ENCODE peak calls at places on chromosome 16, in six cellular contexts. C is hepatocyte, K is AG10803, Q is breast epithelium, M is PC-9, R is tibial nerve. I is an unnamed sample.

GRCh38 chr16:5490499-5490898 is 392.9 kb upstream of the EEF2KMT start:
- DNase-seq in C (peak; percentile 75), K (no peak), Q (no peak), M (peak; percentile 13), R (no peak), I (no peak)

GRCh38 chr16:79767597-79768280 is 167.2 kb upstream of the MAF start:
- DNase-seq in C (peak; percentile 58), K (peak; percentile 42), Q (no peak), M (no peak), R (no peak), I (peak; percentile 20)

GRCh38 chr16:24748242-24748641 is 18.8 kb downstream of the TNRC6A start:
- DNase-seq in C (peak; percentile 47), K (peak; percentile 91), Q (peak; percentile 39), M (peak; percentile 40), R (no peak), I (peak; percentile 91)

GRCh38 chr16:17343028-17343427 is 127.7 kb downstream of the XYLT1 start:
- DNase-seq in C (no peak), K (no peak), Q (peak; percentile 77), M (no peak), R (no peak), I (no peak)

GRCh38 chr16:80924372-80924978 is 82.2 kb downstream of the CMC2 start:
- DNase-seq in C (peak; percentile 75), K (peak; percentile 65), Q (no peak), M (peak; percentile 50), R (no peak), I (peak; percentile 56)

GRCh38 chr16:81494888-81495287 is 50.3 kb downstream of the CMIP start:
- DNase-seq in C (no peak), K (no peak), Q (no peak), M (no peak), R (no peak), I (no peak)

GRCh38 chr16:77868478-77868877 is 80.1 kb downstream of the VAT1L start:
- DNase-seq in C (no peak), K (no peak), Q (no peak), M (no peak), R (no peak), I (no peak)

GRCh38 chr16:66604376-66605176 is at the start of gene CMTM3:
- DNase-seq in C (peak; percentile 87), K (peak; percentile 49), Q (no peak), M (peak; percentile 62), R (peak; percentile 59), I (peak; percentile 54)

GRCh38 chr16:5605404-5605803 is 507.8 kb upstream of the EEF2KMT start:
- DNase-seq in C (no peak), K (no peak), Q (no peak), M (no peak), R (no peak), I (no peak)

GRCh38 chr16:23504076-23504452 is 6.2 kb downstream of the GGA2 start:
- DNase-seq in C (peak; percentile 16), K (peak; percentile 86), Q (peak; percentile 77), M (no peak), R (no peak), I (peak; percentile 89)

GRCh38 chr16:87548086-87548485 is 54.2 kb upstream of the JPH3 start:
- DNase-seq in C (no peak), K (no peak), Q (no peak), M (no peak), R (no peak), I (no peak)
- TF ChIP-seq CTCF in C (no peak), K (no peak), Q (no peak), M (no peak), R (no peak), I (no peak)

GRCh38 chr16:84605339-84605848 is 12.5 kb downstream of the COTL1 start:
- DNase-seq in C (no peak), K (no peak), Q (no peak), M (no peak), R (no peak), I (peak; percentile 43)

GRCh38 chr16:84606081-84606875 is 11.6 kb downstream of the COTL1 start:
- DNase-seq in C (no peak), K (no peak), Q (no peak), M (no peak), R (no peak), I (no peak)

GRCh38 chr16:84604477-84605013 is 13.3 kb downstream of the COTL1 start:
- DNase-seq in C (no peak), K (no peak), Q (no peak), M (no peak), R (no peak), I (no peak)

GRCh38 chr16:84600343-84601229 is 17.3 kb downstream of the COTL1 start:
- DNase-seq in C (no peak), K (no peak), Q (no peak), M (no peak), R (no peak), I (peak; percentile 28)

DNA sequence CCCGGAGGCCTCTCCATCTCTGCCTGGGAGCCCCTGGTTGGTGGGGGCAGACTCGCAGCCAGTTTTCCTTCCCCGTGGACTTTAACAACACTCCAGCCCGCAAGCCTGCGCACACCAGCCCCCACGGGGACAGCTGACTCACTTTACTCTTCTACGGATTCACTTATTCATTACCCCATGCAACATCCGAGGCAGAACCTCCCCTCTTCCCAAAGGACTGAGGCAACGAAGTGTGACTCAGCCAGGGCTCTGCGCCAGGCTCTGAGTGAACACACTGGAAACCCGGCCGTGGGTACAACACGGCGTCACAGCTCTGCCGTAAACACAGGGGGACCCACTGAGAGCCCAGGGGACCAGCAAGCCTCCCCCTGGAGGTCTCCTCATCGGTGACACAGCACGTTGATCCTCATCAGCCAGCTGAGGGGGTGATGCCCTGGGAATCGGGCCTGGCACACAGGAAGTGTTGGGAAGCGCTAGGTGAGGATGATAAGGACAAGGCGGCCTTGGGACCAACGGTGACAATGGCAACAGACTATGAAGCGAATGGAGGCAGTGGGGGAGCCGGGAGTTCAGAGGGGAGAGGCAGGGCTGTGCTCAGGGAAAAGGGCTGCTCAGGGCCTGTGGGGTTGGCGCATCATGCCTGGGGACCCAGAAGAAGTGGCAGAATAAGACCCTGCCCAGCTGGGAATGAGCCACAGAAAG is 14.6 kb downstream of the COTL1 start:
- DNase-seq in C (peak; percentile 61), K (peak; percentile 97), Q (no peak), M (peak; percentile 61), R (peak; percentile 87), I (peak; percentile 98)
- H3K4me3 ChIP-seq in C (no peak overlapping the region), K (peak overlapping the region; percentile 29), Q (no peak overlapping the region), M (no peak overlapping the region), R (no peak overlapping the region), I (peak overlapping the region; percentile 41)

GRCh38 chr16:29926675-29927522 is 873 bp upstream of the KCTD13 start:
- DNase-seq in C (peak; percentile 44), K (peak; percentile 34), Q (no peak), M (no peak), R (no peak), I (no peak)

GRCh38 chr16:29922986-29923501 is 3.0 kb downstream of the KCTD13 start:
- DNase-seq in C (no peak), K (no peak), Q (no peak), M (no peak), R (no peak), I (no peak)

GRCh38 chr16:29925173-29925804 is 737 bp downstream of the KCTD13 start:
- DNase-seq in C (no peak), K (no peak), Q (no peak), M (no peak), R (no peak), I (peak; percentile 16)

GRCh38 chr16:29927523-29927905 is 1.5 kb upstream of the KCTD13 start:
- DNase-seq in C (no peak), K (peak; percentile 66), Q (no peak), M (no peak), R (no peak), I (no peak)

DNA sequence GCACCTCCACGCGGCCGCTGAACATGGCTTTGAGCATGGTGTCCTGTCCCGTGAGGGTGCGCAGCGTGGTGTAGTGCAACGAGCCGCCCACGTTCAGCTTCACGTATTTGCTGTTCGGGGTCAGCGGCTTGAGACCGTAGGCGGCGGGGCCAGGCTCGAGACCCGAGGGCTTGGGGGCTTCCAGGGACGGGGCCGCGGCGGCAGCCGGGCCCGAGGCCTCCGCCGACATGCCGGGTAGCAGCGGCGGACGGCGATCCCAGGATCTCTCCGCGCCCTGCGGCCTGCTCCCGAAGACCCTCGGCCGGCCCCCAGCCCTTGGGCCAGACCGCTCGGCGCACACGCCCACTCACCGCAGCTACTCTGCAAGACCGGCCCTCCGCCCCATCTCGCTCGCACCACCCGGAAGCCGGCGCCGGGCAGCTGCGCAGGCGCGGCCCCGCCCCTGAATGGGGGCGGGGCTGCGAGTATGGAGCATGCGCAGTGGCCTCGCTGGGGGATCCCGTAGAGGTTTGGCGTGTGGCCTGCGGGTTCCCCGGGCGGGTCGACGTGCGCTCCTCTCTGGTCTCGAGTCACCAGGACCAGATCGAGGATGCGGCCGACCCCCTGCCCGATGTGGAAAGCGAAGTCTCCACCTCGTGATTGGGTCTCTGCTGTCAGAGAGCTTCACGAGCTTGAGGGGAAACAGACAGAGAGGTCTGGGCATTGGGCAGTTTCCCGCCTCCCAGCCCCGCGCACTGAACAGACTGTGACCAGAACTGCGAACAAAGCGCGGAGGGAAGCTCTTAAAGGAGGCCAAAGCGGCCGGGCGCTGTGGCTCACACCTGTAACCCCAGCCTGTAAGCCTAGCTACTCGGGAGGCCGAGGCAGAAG is at the start of gene KCTD13:
- DNase-seq in C (peak; percentile 92), K (peak; percentile 61), Q (peak; percentile 73), M (peak; percentile 97), R (peak; percentile 73), I (peak; percentile 76)
- TF ChIP-seq CTCF in C (no peak), K (no peak), Q (no peak), M (no peak), R (no peak), I (no peak)

DNA sequence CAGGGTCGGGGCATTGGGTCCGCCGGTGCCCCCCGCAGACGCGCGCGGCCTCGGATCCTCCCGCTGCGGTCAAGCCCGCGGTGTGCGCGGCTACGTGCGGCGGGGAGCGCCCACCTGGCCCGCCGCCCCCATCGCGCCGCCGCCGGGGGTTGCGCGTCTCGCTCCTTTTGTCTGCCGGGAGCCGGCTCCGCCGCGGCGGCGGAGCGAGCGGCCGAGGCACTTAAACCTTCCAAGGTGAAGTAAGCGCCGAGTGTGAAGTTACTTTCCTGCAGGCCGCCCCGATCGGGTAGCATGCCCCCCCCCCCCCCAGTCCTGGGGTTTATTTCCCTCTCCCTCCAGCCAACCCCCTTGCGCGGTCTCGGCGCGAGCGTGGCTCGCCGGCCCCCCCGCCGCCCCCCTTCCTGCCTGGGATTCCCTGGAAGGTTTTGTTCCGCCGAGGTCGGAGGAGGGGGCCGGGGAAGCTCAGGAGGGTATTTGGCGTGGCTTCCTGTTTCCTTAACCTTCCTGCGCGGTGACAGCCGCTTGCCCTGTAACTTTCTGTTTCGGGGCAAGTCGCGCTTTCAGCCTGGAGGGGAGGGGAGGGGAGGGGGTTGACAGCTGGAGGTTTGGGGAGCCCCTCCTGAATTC is 56.6 kb upstream of the GSE1 start:
- DNase-seq in C (peak; percentile 64), K (no peak), Q (peak; percentile 40), M (peak; percentile 21), R (no peak), I (no peak)
- H3K4me3 ChIP-seq in C (peak overlapping the region; percentile 90), K (peak overlapping the region; percentile 78), Q (peak overlapping the region; percentile 59), M (peak overlapping the region; percentile 72), R (peak overlapping the region; percentile 49), I (peak overlapping the region; percentile 80)

GRCh38 chr16:718922-719321 is 2.0 kb upstream of the ANTKMT start:
- DNase-seq in C (no peak), K (no peak), Q (no peak), M (no peak), R (no peak), I (no peak)
- TF ChIP-seq CTCF in C (no peak), K (no peak), Q (no peak), M (no peak), R (no peak), I (no peak)

DNA sequence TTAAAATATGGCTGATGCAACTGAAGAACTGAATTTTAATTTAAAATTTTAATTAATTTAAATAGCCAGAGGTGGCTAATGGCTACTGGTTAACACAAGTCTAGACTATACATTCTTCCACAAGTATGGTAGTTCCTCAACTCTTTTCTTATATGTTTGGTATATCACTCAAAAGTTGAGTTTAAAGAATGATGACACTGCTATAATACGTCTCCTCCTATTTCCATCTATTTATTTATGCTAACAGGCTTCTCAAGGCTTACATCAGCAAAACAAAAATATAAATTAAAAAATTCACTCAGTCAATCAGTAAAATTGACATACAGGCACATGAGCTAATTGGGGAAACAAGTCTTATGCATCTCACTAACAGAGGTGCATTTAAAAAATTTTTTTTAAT is 227.9 kb upstream of the PMFBP1 start:
- DNase-seq in C (no peak), K (no peak), Q (no peak), M (no peak), R (no peak), I (no peak)
- H3K4me3 ChIP-seq in C (no peak overlapping the region), K (no peak overlapping the region), Q (no peak overlapping the region), M (no peak overlapping the region), R (no peak overlapping the region), I (no peak overlapping the region)

I was measured in fibroblast of the aortic adventitia.